ENCODE peak calls at places on chromosomes 16 and 17, in eight cellular contexts. F, H, N, U, D, Z, G and A are unnamed samples.

GRCh38 chr16:83015871-83016270 is 389.1 kb downstream of the CDH13 start:
- DNase-seq in H (no peak), G (no peak), F (no peak), N (no peak), Z (no peak), U (no peak), D (no peak), A (no peak)

GRCh38 chr16:17162560-17162959 is 308.2 kb downstream of the XYLT1 start:
- DNase-seq in N (no peak), H (no peak), G (no peak), Z (no peak), D (no peak), F (no peak), U (no peak), A (no peak)

GRCh38 chr16:80303691-80304090 is 237.1 kb upstream of the DYNLRB2 start:
- DNase-seq in F (no peak), U (no peak), N (no peak), D (no peak), H (no peak), Z (no peak), G (no peak), A (no peak)

GRCh38 chr17:12136243-12136642 is 115.6 kb downstream of the MAP2K4 start:
- DNase-seq in D (no peak), N (no peak), Z (no peak), G (no peak), H (no peak), F (no peak), U (no peak), A (no peak)

GRCh38 chr16:51383909-51384308 is 232.8 kb upstream of the SALL1 start:
- DNase-seq in H (no peak), N (no peak), Z (no peak), G (no peak), F (no peak), D (no peak), U (no peak), A (no peak)

GRCh38 chr16:28027055-28027454 is 36.5 kb downstream of the GSG1L start:
- DNase-seq in N (no peak), F (no peak), H (no peak), Z (no peak), G (no peak), D (no peak), U (peak; percentile 51), A (no peak)

GRCh38 chr17:72516772-72517399 is 396.1 kb downstream of the SOX9 start:
- DNase-seq in N (no peak), H (peak; percentile 46), U (peak; percentile 60), G (no peak), D (peak; percentile 75), F (no peak), Z (no peak), A (peak; percentile 31)

GRCh38 chr16:88063201-88063773 is 112.1 kb downstream of the BANP start:
- DNase-seq in H (no peak), Z (no peak), G (no peak), U (no peak), D (no peak), F (peak; percentile 9), N (no peak), A (peak; percentile 27)

GRCh38 chr17:28227278-28228108 is 91.5 kb upstream of the TMEM97 start:
- DNase-seq in G (peak; percentile 86), F (peak; percentile 59), D (no peak), Z (no peak), H (peak; percentile 93), U (no peak), N (peak; percentile 6), A (peak; percentile 24)

GRCh38 chr16:31216552-31217530 is at the start of gene PYDC1:
- DNase-seq in Z (no peak), G (no peak), D (no peak), F (no peak), N (no peak), H (no peak), U (no peak), A (no peak)

GRCh38 chr17:61404702-61405046 is 5.0 kb downstream of the TBX2 start:
- DNase-seq in U (no peak), G (no peak), Z (no peak), D (no peak), F (no peak), H (no peak), N (no peak), A (no peak)

GRCh38 chr17:61406543-61406845 is 6.9 kb downstream of the TBX2 start:
- DNase-seq in F (no peak), N (no peak), U (no peak), H (no peak), Z (no peak), G (no peak), D (no peak), A (no peak)

GRCh38 chr17:61406871-61407210 is 7.2 kb downstream of the TBX2 start:
- DNase-seq in G (no peak), U (no peak), N (no peak), F (no peak), Z (no peak), D (no peak), H (no peak), A (no peak)

GRCh38 chr17:61405047-61405685 is 5.5 kb downstream of the TBX2 start:
- DNase-seq in H (no peak), D (no peak), G (no peak), U (no peak), F (no peak), Z (no peak), N (no peak), A (no peak)

DNA sequence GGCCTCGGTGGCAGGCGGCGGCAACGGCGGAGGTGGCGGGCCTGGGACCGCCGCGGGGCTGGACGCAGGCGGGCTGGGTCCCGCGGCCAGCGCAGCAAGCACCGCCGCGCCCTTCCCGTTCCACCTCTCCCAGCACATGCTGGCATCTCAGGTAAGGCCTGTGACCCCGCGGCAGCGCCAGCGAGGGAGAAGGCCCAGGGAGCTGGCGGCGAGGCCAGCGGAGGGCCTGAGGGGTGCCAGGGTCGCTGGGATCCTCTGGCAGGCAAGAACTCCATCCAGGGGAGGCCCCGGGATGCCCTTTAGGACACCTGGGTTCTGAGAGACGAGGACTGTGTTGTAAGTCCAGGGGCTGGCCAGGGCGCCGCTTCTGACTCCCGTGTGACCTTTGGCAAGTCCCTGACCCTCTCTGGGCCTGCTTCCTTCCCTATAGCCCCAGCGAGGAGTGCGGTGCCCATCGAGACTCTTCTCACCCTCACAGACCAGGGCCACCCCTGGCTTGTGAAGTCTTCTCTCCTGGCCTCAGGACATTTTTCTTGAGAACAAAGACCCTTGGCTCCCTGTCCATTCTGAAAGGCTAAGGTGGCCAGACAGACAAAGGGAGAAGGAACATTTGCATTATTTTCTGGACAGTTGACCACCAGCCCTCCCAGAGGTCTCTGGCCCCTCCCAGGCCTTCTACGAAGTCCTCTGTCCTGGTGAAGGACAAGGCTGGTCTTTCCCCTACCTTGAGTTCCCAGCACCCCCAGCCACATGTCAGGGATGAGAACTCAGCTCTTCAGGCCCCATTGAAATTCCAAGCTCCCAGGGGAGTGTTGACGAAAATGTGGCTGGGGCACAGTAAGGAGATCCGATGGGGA is 6.3 kb downstream of the TBX2 start:
- DNase-seq in U (no peak), Z (no peak), N (no peak), H (no peak), F (no peak), G (no peak), D (no peak), A (no peak)
- H3K27me3 ChIP-seq in U (no peaks in the 10 kb centered on the region), Z (peaks cover 94% of the 10 kb centered on the region), N (peaks cover 68% of the 10 kb centered on the region), H (peaks cover 70% of the 10 kb centered on the region), F (peaks cover 83% of the 10 kb centered on the region), G (no peaks in the 10 kb centered on the region), D (peaks cover 19% of the 10 kb centered on the region), A (peaks cover 85% of the 10 kb centered on the region)

DNA sequence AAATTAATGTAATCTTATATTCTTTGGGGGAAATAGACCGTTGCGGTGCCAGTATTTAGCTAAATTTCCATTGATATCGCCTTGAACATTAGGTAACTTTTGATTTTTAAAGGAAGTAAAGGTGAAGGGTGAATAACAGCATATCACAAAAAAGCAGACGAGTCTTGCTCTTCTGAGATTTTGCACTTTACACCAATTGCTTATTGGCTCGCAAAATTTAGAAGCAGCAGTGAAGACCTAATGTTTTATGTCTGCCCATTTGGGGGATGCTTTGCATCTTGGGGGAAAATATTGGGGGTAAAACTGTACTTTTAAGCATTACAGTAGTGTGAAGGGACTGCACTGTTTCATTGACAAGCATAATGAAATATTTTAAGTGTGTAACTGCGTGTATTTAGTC is 934 bp downstream of the MAP2K6 start:
- DNase-seq in H (no peak), U (peak; percentile 91), F (no peak), N (no peak), G (no peak), D (no peak), Z (no peak), A (no peak)
- H3K27me3 ChIP-seq in H (no peaks in the 10 kb centered on the region), U (no peaks in the 10 kb centered on the region), F (no peaks in the 10 kb centered on the region), N (no peaks in the 10 kb centered on the region), G (no peaks in the 10 kb centered on the region), D (no peaks in the 10 kb centered on the region), Z (no peaks in the 10 kb centered on the region), A (no peaks in the 10 kb centered on the region)

GRCh38 chr17:48640858-48641180 is 14.7 kb upstream of the HOXB9 start:
- DNase-seq in F (no peak), D (no peak), G (no peak), H (no peak), Z (no peak), N (no peak), U (no peak), A (no peak)

GRCh38 chr17:48639982-48640857 is 14.1 kb upstream of the HOXB9 start:
- DNase-seq in U (no peak), D (no peak), N (no peak), F (peak; percentile 50), H (no peak), G (no peak), Z (no peak), A (no peak)

GRCh38 chr17:48642059-48642842 is 16.1 kb upstream of the HOXB9 start:
- DNase-seq in G (no peak), F (peak; percentile 76), H (no peak), U (no peak), D (no peak), Z (no peak), N (no peak), A (no peak)

GRCh38 chr17:48642843-48643696 is 16.9 kb upstream of the HOXB9 start:
- DNase-seq in G (no peak), F (no peak), Z (no peak), U (no peak), D (no peak), N (no peak), H (no peak), A (no peak)

GRCh38 chr17:48641541-48642058 is 15.4 kb upstream of the HOXB9 start:
- DNase-seq in N (no peak), Z (no peak), U (no peak), G (no peak), H (no peak), D (no peak), F (no peak), A (no peak)
- H3K27me3 ChIP-seq in N (peaks cover 47% of the 10 kb centered on the region), Z (peaks cover 98% of the 10 kb centered on the region), U (no peaks in the 10 kb centered on the region), G (peaks cover 24% of the 10 kb centered on the region), H (peaks cover 100% of the 10 kb centered on the region), D (peaks cover 33% of the 10 kb centered on the region), F (peaks cover 100% of the 10 kb centered on the region), A (peaks cover 100% of the 10 kb centered on the region)

DNA sequence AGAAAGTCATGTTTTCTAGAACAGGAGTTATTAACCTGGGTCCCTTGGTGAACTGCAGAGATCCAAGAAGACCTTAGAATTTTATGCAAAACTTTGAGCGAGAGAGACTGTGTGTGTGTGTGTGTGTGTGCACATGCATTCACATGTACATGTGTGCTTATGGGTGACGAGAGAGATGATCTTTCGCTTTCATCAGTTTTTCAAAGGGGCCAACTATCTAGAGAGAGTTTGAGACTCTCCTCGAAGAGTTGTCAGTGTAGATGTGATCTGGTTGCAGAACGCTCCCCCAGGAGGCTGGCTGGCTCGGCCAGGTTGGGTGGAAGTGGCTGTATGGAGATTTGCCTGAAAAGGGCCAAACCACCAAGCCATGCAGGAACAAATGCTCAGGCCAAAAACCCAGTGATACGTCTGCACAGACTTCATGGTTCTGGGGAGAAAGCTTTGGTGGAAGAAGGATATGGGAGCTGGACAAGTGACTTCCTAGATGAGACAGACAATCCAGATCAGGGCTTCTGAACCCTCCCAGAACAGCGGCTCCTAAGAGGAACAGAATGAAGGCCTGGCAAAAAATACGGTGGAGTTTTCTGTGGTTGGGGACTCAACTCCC is 6.1 kb downstream of the PIK3R5 start:
- DNase-seq in U (no peak), F (no peak), Z (no peak), N (no peak), G (no peak), H (no peak), D (no peak), A (no peak)
- H3K27me3 ChIP-seq in U (peaks cover 3% of the 10 kb centered on the region), F (peaks cover 22% of the 10 kb centered on the region), Z (no peaks in the 10 kb centered on the region), N (no peaks in the 10 kb centered on the region), G (no peaks in the 10 kb centered on the region), H (peaks cover 43% of the 10 kb centered on the region), D (no peaks in the 10 kb centered on the region), A (no peaks in the 10 kb centered on the region)